ENCODE peak calls at places on chromosomes 7 and 10, in ten cellular contexts. One of them, this sample, is unnamed. For H3K9me3 and H3K4me1, the result is how much of the 10 kb centered on the place peaks cover.

GRCh38 chr7:76091506-76091905 is 43.6 kb downstream of the MDH2 start:
- DNase-seq in psoas muscle: no peak
- DNase-seq in IMR-90: no peak
- DNase-seq in HCT116: no peak
- DNase-seq in HepG2: no peak
- DNase-seq in CD8-positive, alpha-beta T cell: no peak
- DNase-seq in tibial artery: no peak
- DNase-seq in breast epithelium: no peak
- DNase-seq in GM23248: no peak
- DNase-seq in body of pancreas: no peak
- DNase-seq in this sample: no peak

GRCh38 chr7:22329816-22330524 is 27.0 kb downstream of the RAPGEF5 start:
- DNase-seq in tibial artery: no peak
- DNase-seq in HCT116: no peak
- DNase-seq in CD8-positive, alpha-beta T cell: no peak
- DNase-seq in GM23248: no peak
- DNase-seq in body of pancreas: no peak
- DNase-seq in breast epithelium: no peak
- DNase-seq in IMR-90: no peak
- DNase-seq in HepG2: no peak
- DNase-seq in psoas muscle: no peak
- DNase-seq in this sample: no peak

GRCh38 chr7:22582860-22583640 is 83.1 kb upstream of the STEAP1B start:
- DNase-seq in psoas muscle: no peak
- DNase-seq in HCT116: no peak
- DNase-seq in body of pancreas: peak
- DNase-seq in HepG2: no peak
- DNase-seq in CD8-positive, alpha-beta T cell: no peak
- DNase-seq in IMR-90: peak
- DNase-seq in tibial artery: no peak
- DNase-seq in breast epithelium: no peak
- DNase-seq in GM23248: peak
- DNase-seq in this sample: peak

GRCh38 chr10:3238115-3238871 is 65.7 kb upstream of the PITRM1 start:
- DNase-seq in CD8-positive, alpha-beta T cell: no peak
- DNase-seq in psoas muscle: no peak
- DNase-seq in GM23248: no peak
- DNase-seq in IMR-90: no peak
- DNase-seq in HepG2: no peak
- DNase-seq in breast epithelium: no peak
- DNase-seq in tibial artery: no peak
- DNase-seq in body of pancreas: no peak
- DNase-seq in HCT116: no peak
- DNase-seq in this sample: no peak

GRCh38 chr10:80186364-80187012 is 18.8 kb downstream of the ANXA11 start:
- DNase-seq in body of pancreas: peak
- DNase-seq in GM23248: peak
- DNase-seq in tibial artery: no peak
- DNase-seq in HCT116: no peak
- DNase-seq in IMR-90: no peak
- DNase-seq in CD8-positive, alpha-beta T cell: no peak
- DNase-seq in breast epithelium: no peak
- DNase-seq in psoas muscle: peak
- DNase-seq in HepG2: no peak
- DNase-seq in this sample: no peak

GRCh38 chr7:82235710-82236109 is 207.9 kb downstream of the CACNA2D1 start:
- DNase-seq in HepG2: no peak
- DNase-seq in tibial artery: no peak
- DNase-seq in HCT116: no peak
- DNase-seq in CD8-positive, alpha-beta T cell: no peak
- DNase-seq in IMR-90: peak
- DNase-seq in body of pancreas: no peak
- DNase-seq in breast epithelium: no peak
- DNase-seq in psoas muscle: no peak
- DNase-seq in GM23248: peak
- DNase-seq in this sample: no peak

GRCh38 chr10:105727131-105727530 is 1086.0 kb downstream of the SORCS3 start:
- DNase-seq in GM23248: no peak
- DNase-seq in CD8-positive, alpha-beta T cell: no peak
- DNase-seq in IMR-90: no peak
- DNase-seq in body of pancreas: no peak
- DNase-seq in psoas muscle: no peak
- DNase-seq in breast epithelium: no peak
- DNase-seq in HCT116: no peak
- DNase-seq in tibial artery: no peak
- DNase-seq in HepG2: no peak
- DNase-seq in this sample: no peak

GRCh38 chr10:72007246-72007892 is 43.2 kb downstream of the CHST3 start:
- DNase-seq in CD8-positive, alpha-beta T cell: no peak
- DNase-seq in body of pancreas: no peak
- DNase-seq in HepG2: no peak
- DNase-seq in breast epithelium: no peak
- DNase-seq in GM23248: no peak
- DNase-seq in HCT116: no peak
- DNase-seq in IMR-90: no peak
- DNase-seq in psoas muscle: peak
- DNase-seq in tibial artery: peak
- DNase-seq in this sample: no peak

GRCh38 chr10:110613341-110613995 is 30.7 kb upstream of the RBM20 start:
- DNase-seq in breast epithelium: no peak
- DNase-seq in CD8-positive, alpha-beta T cell: no peak
- DNase-seq in GM23248: no peak
- DNase-seq in IMR-90: no peak
- DNase-seq in body of pancreas: no peak
- DNase-seq in tibial artery: no peak
- DNase-seq in psoas muscle: no peak
- DNase-seq in HepG2: no peak
- DNase-seq in HCT116: no peak
- DNase-seq in this sample: no peak

GRCh38 chr10:132707776-132708171 is 78.2 kb downstream of the NKX6-2 start:
- DNase-seq in HCT116: no peak
- DNase-seq in tibial artery: no peak
- DNase-seq in GM23248: no peak
- DNase-seq in CD8-positive, alpha-beta T cell: no peak
- DNase-seq in psoas muscle: peak
- DNase-seq in IMR-90: no peak
- DNase-seq in HepG2: no peak
- DNase-seq in breast epithelium: peak
- DNase-seq in body of pancreas: no peak
- DNase-seq in this sample: no peak

GRCh38 chr7:125747966-125748365 is 818.3 kb upstream of the POT1 start:
- DNase-seq in GM23248: no peak
- DNase-seq in psoas muscle: no peak
- DNase-seq in body of pancreas: no peak
- DNase-seq in HepG2: no peak
- DNase-seq in CD8-positive, alpha-beta T cell: no peak
- DNase-seq in tibial artery: no peak
- DNase-seq in breast epithelium: no peak
- DNase-seq in IMR-90: no peak
- DNase-seq in HCT116: no peak
- DNase-seq in this sample: no peak

GRCh38 chr10:17851611-17852010 is 42.5 kb downstream of the MRC1 start:
- DNase-seq in tibial artery: peak
- DNase-seq in HCT116: no peak
- DNase-seq in breast epithelium: no peak
- DNase-seq in body of pancreas: peak
- DNase-seq in IMR-90: no peak
- DNase-seq in psoas muscle: peak
- DNase-seq in GM23248: no peak
- DNase-seq in HepG2: no peak
- DNase-seq in CD8-positive, alpha-beta T cell: no peak
- DNase-seq in this sample: no peak

GRCh38 chr7:130733866-130734524 is at the start of gene KLF14:
- DNase-seq in HepG2: no peak
- DNase-seq in body of pancreas: peak
- DNase-seq in tibial artery: no peak
- DNase-seq in GM23248: peak
- DNase-seq in CD8-positive, alpha-beta T cell: peak
- DNase-seq in breast epithelium: no peak
- DNase-seq in psoas muscle: peak
- DNase-seq in HCT116: peak
- DNase-seq in IMR-90: no peak
- DNase-seq in this sample: peak

GRCh38 chr10:72316748-72317435 is 37.8 kb downstream of the DNAJB12 start:
- DNase-seq in HCT116: no peak
- DNase-seq in CD8-positive, alpha-beta T cell: peak
- DNase-seq in body of pancreas: peak
- DNase-seq in GM23248: no peak
- DNase-seq in IMR-90: no peak
- DNase-seq in tibial artery: no peak
- DNase-seq in HepG2: peak
- DNase-seq in breast epithelium: no peak
- DNase-seq in psoas muscle: peak
- DNase-seq in this sample: no peak

GRCh38 chr7:983182-984071 is 446 bp downstream of the CYP2W1 start:
- DNase-seq in tibial artery: no peak
- DNase-seq in HCT116: no peak
- DNase-seq in GM23248: no peak
- DNase-seq in HepG2: peak
- DNase-seq in psoas muscle: no peak
- DNase-seq in body of pancreas: no peak
- DNase-seq in IMR-90: no peak
- DNase-seq in breast epithelium: no peak
- DNase-seq in CD8-positive, alpha-beta T cell: no peak
- DNase-seq in this sample: no peak

GRCh38 chr10:99534939-99535763 is 2.4 kb downstream of the NKX2-3 start:
- DNase-seq in CD8-positive, alpha-beta T cell: no peak
- DNase-seq in breast epithelium: no peak
- DNase-seq in HCT116: no peak
- DNase-seq in HepG2: no peak
- DNase-seq in tibial artery: no peak
- DNase-seq in body of pancreas: no peak
- DNase-seq in IMR-90: no peak
- DNase-seq in GM23248: peak
- DNase-seq in psoas muscle: no peak
- DNase-seq in this sample: no peak

DNA sequence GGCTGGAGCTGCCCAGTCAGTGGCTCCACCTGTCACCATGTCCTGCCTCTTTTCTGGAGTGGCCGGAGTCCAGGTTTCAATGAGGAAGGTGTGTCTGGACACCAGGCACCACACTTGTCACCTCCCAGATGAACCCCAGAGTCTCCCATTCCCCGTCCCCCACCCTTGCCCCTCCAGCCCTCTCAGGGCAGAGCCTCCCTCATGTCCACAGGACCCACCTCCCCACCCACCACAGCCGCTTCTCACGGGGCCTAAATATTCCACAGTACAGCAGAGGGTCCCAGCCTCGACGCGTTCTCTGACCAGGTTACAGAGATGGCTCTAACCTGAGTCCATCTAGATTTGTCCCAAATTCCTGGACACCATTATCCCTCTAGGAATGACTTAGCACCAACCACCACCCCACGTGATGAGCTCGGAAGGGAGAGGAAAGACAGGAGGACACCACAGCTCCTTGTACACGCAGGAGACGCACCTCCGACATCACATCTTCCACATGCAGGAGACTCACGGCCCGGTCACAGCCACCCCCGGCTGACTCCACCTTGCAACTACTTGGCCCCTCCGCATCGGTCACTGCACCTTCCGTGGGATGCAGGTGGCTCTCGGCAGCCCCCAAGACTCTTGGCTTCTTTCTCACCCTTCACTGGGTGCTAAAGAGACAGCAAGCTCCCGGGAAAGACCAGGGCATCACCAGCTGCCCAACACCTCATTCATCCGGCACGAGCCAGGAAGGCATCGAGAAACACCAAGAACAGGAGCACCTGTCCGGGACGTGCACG is 560.2 kb downstream of the DNAJB6 start:
- DNase-seq in breast epithelium: peak
- DNase-seq in body of pancreas: no peak
- DNase-seq in HepG2: no peak
- DNase-seq in psoas muscle: no peak
- DNase-seq in IMR-90: no peak
- DNase-seq in tibial artery: peak
- DNase-seq in CD8-positive, alpha-beta T cell: no peak
- DNase-seq in GM23248: no peak
- DNase-seq in HCT116: no peak
- DNase-seq in this sample: no peak
- H3K9me3 ChIP-seq in breast epithelium: under half
- H3K9me3 ChIP-seq in body of pancreas: under half
- H3K9me3 ChIP-seq in HepG2: under half
- H3K9me3 ChIP-seq in psoas muscle: under half
- H3K9me3 ChIP-seq in IMR-90: half or more
- H3K9me3 ChIP-seq in tibial artery: under half
- H3K9me3 ChIP-seq in CD8-positive, alpha-beta T cell: under half
- H3K9me3 ChIP-seq in GM23248: under half
- H3K9me3 ChIP-seq in HCT116: under half
- H3K9me3 ChIP-seq in this sample: under half

GRCh38 chr7:27132978-27133377 is 2.4 kb upstream of the HOXA4 start:
- DNase-seq in IMR-90: no peak
- DNase-seq in HCT116: no peak
- DNase-seq in tibial artery: no peak
- DNase-seq in psoas muscle: no peak
- DNase-seq in body of pancreas: no peak
- DNase-seq in CD8-positive, alpha-beta T cell: no peak
- DNase-seq in HepG2: no peak
- DNase-seq in GM23248: no peak
- DNase-seq in breast epithelium: no peak
- DNase-seq in this sample: no peak
- H3K4me1 ChIP-seq in IMR-90: under half
- H3K4me1 ChIP-seq in HCT116: under half
- H3K4me1 ChIP-seq in tibial artery: under half
- H3K4me1 ChIP-seq in psoas muscle: half or more
- H3K4me1 ChIP-seq in body of pancreas: under half
- H3K4me1 ChIP-seq in CD8-positive, alpha-beta T cell: under half
- H3K4me1 ChIP-seq in HepG2: half or more
- H3K4me1 ChIP-seq in GM23248: under half
- H3K4me1 ChIP-seq in breast epithelium: under half
- H3K4me1 ChIP-seq in this sample: under half

GRCh38 chr10:37456456-37456855 is 331.1 kb downstream of the ANKRD30A start:
- DNase-seq in HepG2: no peak
- DNase-seq in psoas muscle: no peak
- DNase-seq in breast epithelium: no peak
- DNase-seq in GM23248: no peak
- DNase-seq in tibial artery: no peak
- DNase-seq in IMR-90: no peak
- DNase-seq in CD8-positive, alpha-beta T cell: no peak
- DNase-seq in HCT116: no peak
- DNase-seq in body of pancreas: no peak
- DNase-seq in this sample: no peak
- H3K9me3 ChIP-seq in HepG2: under half
- H3K9me3 ChIP-seq in psoas muscle: under half
- H3K9me3 ChIP-seq in breast epithelium: under half
- H3K9me3 ChIP-seq in GM23248: under half
- H3K9me3 ChIP-seq in tibial artery: under half
- H3K9me3 ChIP-seq in IMR-90: under half
- H3K9me3 ChIP-seq in CD8-positive, alpha-beta T cell: under half
- H3K9me3 ChIP-seq in HCT116: under half
- H3K9me3 ChIP-seq in body of pancreas: under half
- H3K9me3 ChIP-seq in this sample: under half

DNA sequence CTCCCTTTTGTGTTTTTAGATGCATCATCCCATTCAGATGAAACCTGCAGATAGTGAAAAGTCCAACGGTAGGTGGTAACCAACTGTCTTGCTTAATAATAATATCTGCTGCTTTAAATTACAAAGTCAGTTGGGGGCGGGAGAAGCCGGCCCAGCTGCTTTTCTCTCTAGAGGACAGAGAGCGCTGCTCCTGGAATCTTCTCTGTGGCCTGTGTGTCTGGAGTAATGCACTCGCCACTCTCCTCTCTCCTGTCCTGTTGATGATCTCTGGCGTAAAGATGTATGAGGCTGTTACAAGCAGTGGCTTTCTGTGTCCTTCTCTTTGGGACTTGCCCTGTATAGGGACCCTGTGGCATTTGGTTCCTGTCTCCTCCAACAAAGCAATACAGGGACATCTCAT is 231.5 kb downstream of the CELF2 start:
- DNase-seq in GM23248: no peak
- DNase-seq in tibial artery: no peak
- DNase-seq in breast epithelium: no peak
- DNase-seq in psoas muscle: no peak
- DNase-seq in CD8-positive, alpha-beta T cell: no peak
- DNase-seq in HCT116: no peak
- DNase-seq in IMR-90: no peak
- DNase-seq in body of pancreas: no peak
- DNase-seq in HepG2: no peak
- DNase-seq in this sample: no peak
- H3K4me1 ChIP-seq in GM23248: under half
- H3K4me1 ChIP-seq in tibial artery: under half
- H3K4me1 ChIP-seq in breast epithelium: under half
- H3K4me1 ChIP-seq in psoas muscle: under half
- H3K4me1 ChIP-seq in CD8-positive, alpha-beta T cell: under half
- H3K4me1 ChIP-seq in HCT116: under half
- H3K4me1 ChIP-seq in IMR-90: under half
- H3K4me1 ChIP-seq in body of pancreas: under half
- H3K4me1 ChIP-seq in HepG2: under half
- H3K4me1 ChIP-seq in this sample: under half

This sample was measured in Caco-2.